ENCODE peak calls at places on chromosome 12, in eight cellular contexts. H is GM12891, N is stomach, I is GM12892, K is HL-60, D is K562, V is HCT116, B is suprapubic skin. Q is an unnamed sample.

GRCh38 chr12:101021911-101022388 is 188.1 kb downstream of the SLC5A8 start:
- DNase-seq in H (no peak), N (no peak), I (no peak), K (peak; percentile 4), D (no peak), V (peak; percentile 70), B (no peak), Q (no peak)

GRCh38 chr12:117985182-117985581 is 16.4 kb upstream of the KSR2 start:
- DNase-seq in H (no peak), N (no peak), I (no peak), K (no peak), D (no peak), V (peak; percentile 40), B (no peak), Q (no peak)

GRCh38 chr12:94101902-94102660 is 46.3 kb upstream of the PLXNC1 start:
- DNase-seq in H (peak; percentile 62), N (peak; percentile 88), I (peak; percentile 43), K (peak; percentile 52), D (peak; percentile 80), V (peak; percentile 87), B (peak; percentile 91), Q (peak; percentile 90)

GRCh38 chr12:32603858-32604257 is 75.2 kb upstream of the DNM1L start:
- DNase-seq in H (no peak), N (no peak), I (no peak), K (no peak), D (no peak), V (no peak), B (no peak), Q (no peak)

GRCh38 chr12:50066402-50066801 is 9.0 kb downstream of the ASIC1 start:
- DNase-seq in H (no peak), N (no peak), I (no peak), K (no peak), D (no peak), V (no peak), B (no peak), Q (peak; percentile 32)

GRCh38 chr12:87807127-87807526 is 222.1 kb downstream of the C12orf50 start:
- DNase-seq in H (no peak), N (no peak), I (no peak), K (no peak), D (no peak), V (no peak), B (no peak), Q (no peak)

GRCh38 chr12:90028620-90029051 is 320.0 kb upstream of the ATP2B1 start:
- DNase-seq in H (no peak), N (no peak), I (no peak), K (no peak), D (no peak), V (no peak), B (no peak), Q (no peak)

GRCh38 chr12:110270125-110270962 is 10.7 kb upstream of the ATP2A2 start:
- DNase-seq in H (no peak), N (peak; percentile 36), I (no peak), K (no peak), D (peak; percentile 81), V (no peak), B (no peak), Q (no peak)

GRCh38 chr12:31322651-31323248 is 3.2 kb downstream of the SINHCAF start:
- DNase-seq in H (no peak), N (no peak), I (no peak), K (no peak), D (no peak), V (no peak), B (no peak), Q (peak; percentile 13)

GRCh38 chr12:3204716-3205617 is 127.8 kb downstream of the TSPAN9 start:
- DNase-seq in H (no peak), N (no peak), I (no peak), K (no peak), D (no peak), V (no peak), B (no peak), Q (no peak)

GRCh38 chr12:25972783-25973182 is 14.3 kb downstream of the RASSF8 start:
- DNase-seq in H (no peak), N (no peak), I (no peak), K (no peak), D (no peak), V (no peak), B (no peak), Q (no peak)

GRCh38 chr12:130932061-130932650 is 21.6 kb upstream of the ADGRD1 start:
- DNase-seq in H (no peak), N (no peak), I (no peak), K (no peak), D (no peak), V (no peak), B (no peak), Q (no peak)

GRCh38 chr12:131494741-131495524 is 216.0 kb upstream of the SFSWAP start:
- DNase-seq in H (no peak), N (no peak), I (no peak), K (no peak), D (no peak), V (no peak), B (no peak), Q (no peak)

GRCh38 chr12:108180255-108181094 is 51.4 kb downstream of the WSCD2 start:
- DNase-seq in H (no peak), N (no peak), I (no peak), K (no peak), D (no peak), V (no peak), B (no peak), Q (no peak)

GRCh38 chr12:13205809-13206559 is 9.5 kb downstream of the EMP1 start:
- DNase-seq in H (no peak), N (no peak), I (no peak), K (no peak), D (no peak), V (peak; percentile 83), B (no peak), Q (no peak)

GRCh38 chr12:11174022-11174421 is 3.0 kb downstream of the SMIM10L1 start:
- DNase-seq in H (no peak), N (no peak), I (no peak), K (no peak), D (no peak), V (no peak), B (no peak), Q (no peak)

GRCh38 chr12:113104953-113105510 is 30.5 kb downstream of the RASAL1 start:
- DNase-seq in H (no peak), N (no peak), I (no peak), K (no peak), D (no peak), V (no peak), B (no peak), Q (no peak)

GRCh38 chr12:113101751-113102150 is 33.8 kb downstream of the RASAL1 start:
- DNase-seq in H (no peak), N (no peak), I (no peak), K (no peak), D (no peak), V (no peak), B (no peak), Q (no peak)

GRCh38 chr12:113105606-113106271 is 29.8 kb downstream of the RASAL1 start:
- DNase-seq in H (no peak), N (no peak), I (no peak), K (no peak), D (no peak), V (no peak), B (no peak), Q (no peak)

GRCh38 chr12:113102811-113103210 is 32.8 kb downstream of the RASAL1 start:
- DNase-seq in H (no peak), N (no peak), I (no peak), K (no peak), D (no peak), V (no peak), B (no peak), Q (no peak)

DNA sequence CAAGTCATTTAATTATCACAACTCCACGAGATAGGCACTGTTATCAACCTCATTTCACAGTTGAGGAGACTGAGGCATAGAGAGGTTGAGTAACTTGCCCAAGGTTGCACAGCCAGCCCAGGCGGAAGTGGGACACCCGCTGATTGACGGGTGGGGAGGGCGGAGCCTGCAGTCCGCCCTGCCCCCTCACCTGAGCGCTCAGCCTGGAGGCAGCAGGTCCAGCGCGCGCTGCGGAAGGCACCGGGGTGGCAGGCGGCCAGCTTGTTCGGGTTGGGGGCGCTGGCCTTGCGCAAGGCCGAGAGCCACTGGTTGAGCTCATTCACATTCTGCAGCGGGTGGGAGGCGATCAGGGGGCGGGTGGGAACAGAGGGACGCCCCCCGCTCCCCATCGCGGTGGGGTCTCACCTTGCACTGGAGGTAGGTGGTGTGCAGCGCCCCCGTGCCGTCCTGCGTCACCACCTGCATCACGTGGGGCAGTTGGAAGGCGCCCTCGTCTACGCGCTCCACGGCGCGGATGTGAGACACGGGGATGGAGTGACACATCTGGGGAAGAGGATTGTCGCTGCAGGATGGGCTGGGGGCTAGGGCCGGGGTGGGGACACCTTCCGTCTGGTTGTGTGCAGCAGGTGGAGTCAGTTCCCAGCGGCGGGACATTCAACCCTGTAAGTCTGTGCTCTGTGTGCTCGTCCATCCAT is 31.7 kb downstream of the RASAL1 start:
- DNase-seq in H (peak; percentile 57), N (peak; percentile 36), I (peak; percentile 67), K (no peak), D (peak; percentile 68), V (no peak), B (no peak), Q (peak; percentile 32)
- TF ChIP-seq POLR2AphosphoS5 in H (no peak), N (no peak), I (no peak), K (no peak), D (no peak), V (no peak), B (no peak), Q (no peak)

GRCh38 chr12:68559984-68560822 is 50.5 kb upstream of the RAP1B start:
- DNase-seq in H (no peak), N (no peak), I (no peak), K (peak; percentile 45), D (no peak), V (no peak), B (no peak), Q (no peak)
- TF ChIP-seq POLR2AphosphoS5 in H (no peak), N (no peak), I (no peak), K (peak; percentile 28), D (no peak), V (no peak), B (no peak), Q (no peak)

DNA sequence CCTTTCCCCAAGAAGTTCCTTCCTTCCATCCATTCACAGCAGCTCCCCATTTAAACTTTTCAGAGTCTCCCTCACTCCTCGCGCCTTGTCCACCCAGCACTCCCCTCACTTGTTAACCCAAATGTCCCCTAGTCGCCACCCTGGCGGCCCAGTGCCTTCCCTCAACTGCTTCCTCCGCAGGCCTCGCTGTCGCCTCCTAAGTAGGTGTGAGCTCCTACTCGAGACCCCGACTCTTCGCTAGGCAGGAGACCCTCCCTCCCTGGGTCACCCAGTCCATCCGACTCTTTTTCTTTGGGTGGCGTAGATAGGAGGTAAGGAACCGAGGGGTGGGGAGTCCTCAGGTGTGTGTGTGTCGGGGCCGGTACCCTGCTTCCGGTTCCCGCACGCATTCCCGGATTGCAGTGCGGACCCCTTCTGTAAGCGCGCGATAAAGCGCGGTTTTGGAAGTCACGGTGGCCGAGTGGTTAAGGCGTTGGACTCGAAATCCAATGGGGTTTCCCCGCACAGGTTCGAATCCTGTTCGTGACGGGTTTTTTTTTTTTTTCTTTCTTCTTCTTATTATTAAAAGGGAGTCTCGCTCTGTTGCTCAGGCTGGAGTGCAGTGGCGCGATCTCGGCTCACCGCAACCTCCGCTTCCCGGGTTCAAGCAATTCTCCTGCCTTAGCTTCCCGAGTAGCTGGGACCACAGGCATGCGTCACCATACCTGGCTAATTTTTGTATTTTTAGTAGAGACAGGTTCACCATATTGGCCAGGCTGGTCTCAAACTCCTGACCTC is 823 bp upstream of the SMARCC2 start:
- DNase-seq in H (peak; percentile 62), N (peak; percentile 86), I (peak; percentile 52), K (peak; percentile 63), D (peak; percentile 80), V (peak; percentile 90), B (peak; percentile 88), Q (peak; percentile 86)
- TF ChIP-seq POLR2AphosphoS5 in H (peak; percentile 32), N (no peak), I (no peak), K (peak; percentile 11), D (peak; percentile 18), V (no peak), B (peak; percentile 68), Q (no peak)

GRCh38 chr12:6961278-6961694 is 9.2 kb downstream of the PHB2 start:
- DNase-seq in H (no peak), N (peak; percentile 76), I (no peak), K (no peak), D (peak; percentile 51), V (no peak), B (no peak), Q (peak; percentile 83)
- TF ChIP-seq POLR2AphosphoS5 in H (no peak), N (no peak), I (no peak), K (no peak), D (no peak), V (no peak), B (peak; percentile 51), Q (peak; percentile 22)